ENCODE peak calls at places on chromosomes 1 and 21, in ten cellular contexts. One of them, this sample, is unnamed.

GRCh38 chr1:102595106-102595505 is 513.2 kb downstream of the COL11A1 start:
- DNase-seq in small intestine: no peak
- DNase-seq in dorsolateral prefrontal cortex: no peak
- DNase-seq in right atrium auricular region: no peak
- DNase-seq in GM23338: no peak
- DNase-seq in aorta: no peak
- DNase-seq in psoas muscle: no peak
- DNase-seq in neural progenitor cell: no peak
- DNase-seq in stomach: no peak
- DNase-seq in left ventricle myocardium inferior: no peak
- DNase-seq in this sample: no peak

GRCh38 chr1:115755436-115756370 is 12.8 kb downstream of the CASQ2 start:
- DNase-seq in psoas muscle: no peak
- DNase-seq in left ventricle myocardium inferior: no peak
- DNase-seq in right atrium auricular region: no peak
- DNase-seq in dorsolateral prefrontal cortex: no peak
- DNase-seq in neural progenitor cell: no peak
- DNase-seq in aorta: no peak
- DNase-seq in stomach: no peak
- DNase-seq in GM23338: no peak
- DNase-seq in small intestine: no peak
- DNase-seq in this sample: no peak

GRCh38 chr21:41899431-41900202 is 20.5 kb upstream of the PRDM15 start:
- DNase-seq in stomach: no peak
- DNase-seq in GM23338: no peak
- DNase-seq in right atrium auricular region: no peak
- DNase-seq in psoas muscle: no peak
- DNase-seq in small intestine: no peak
- DNase-seq in neural progenitor cell: no peak
- DNase-seq in aorta: no peak
- DNase-seq in left ventricle myocardium inferior: no peak
- DNase-seq in dorsolateral prefrontal cortex: no peak
- DNase-seq in this sample: no peak

GRCh38 chr21:20882462-20883415 is 115.5 kb upstream of the NCAM2 start:
- DNase-seq in left ventricle myocardium inferior: no peak
- DNase-seq in aorta: no peak
- DNase-seq in stomach: peak; percentile 47
- DNase-seq in GM23338: peak; percentile 86
- DNase-seq in psoas muscle: no peak
- DNase-seq in dorsolateral prefrontal cortex: no peak
- DNase-seq in small intestine: no peak
- DNase-seq in right atrium auricular region: no peak
- DNase-seq in neural progenitor cell: peak; percentile 69
- DNase-seq in this sample: no peak

GRCh38 chr1:17061486-17062271 is 7.8 kb upstream of the SDHB start:
- DNase-seq in neural progenitor cell: no peak
- DNase-seq in aorta: no peak
- DNase-seq in small intestine: no peak
- DNase-seq in dorsolateral prefrontal cortex: no peak
- DNase-seq in stomach: no peak
- DNase-seq in left ventricle myocardium inferior: no peak
- DNase-seq in right atrium auricular region: no peak
- DNase-seq in psoas muscle: no peak
- DNase-seq in GM23338: no peak
- DNase-seq in this sample: no peak

GRCh38 chr1:224643653-224644052 is 27.5 kb downstream of the CNIH3 start:
- DNase-seq in GM23338: peak; percentile 42
- DNase-seq in left ventricle myocardium inferior: no peak
- DNase-seq in neural progenitor cell: no peak
- DNase-seq in dorsolateral prefrontal cortex: no peak
- DNase-seq in aorta: no peak
- DNase-seq in small intestine: no peak
- DNase-seq in stomach: no peak
- DNase-seq in psoas muscle: no peak
- DNase-seq in right atrium auricular region: no peak
- DNase-seq in this sample: no peak

GRCh38 chr1:216559359-216559758 is 136.1 kb upstream of the USH2A start:
- DNase-seq in GM23338: no peak
- DNase-seq in stomach: no peak
- DNase-seq in dorsolateral prefrontal cortex: no peak
- DNase-seq in neural progenitor cell: no peak
- DNase-seq in right atrium auricular region: no peak
- DNase-seq in left ventricle myocardium inferior: no peak
- DNase-seq in psoas muscle: no peak
- DNase-seq in aorta: no peak
- DNase-seq in small intestine: no peak
- DNase-seq in this sample: no peak

GRCh38 chr1:24384251-24385090 is 29.1 kb downstream of the STPG1 start:
- DNase-seq in stomach: peak; percentile 48
- DNase-seq in left ventricle myocardium inferior: no peak
- DNase-seq in small intestine: no peak
- DNase-seq in psoas muscle: no peak
- DNase-seq in neural progenitor cell: no peak
- DNase-seq in GM23338: no peak
- DNase-seq in dorsolateral prefrontal cortex: no peak
- DNase-seq in aorta: peak; percentile 62
- DNase-seq in right atrium auricular region: peak; percentile 66
- DNase-seq in this sample: no peak

GRCh38 chr1:3746389-3746783 is 5.9 kb upstream of the CCDC27 start:
- DNase-seq in stomach: no peak
- DNase-seq in aorta: no peak
- DNase-seq in dorsolateral prefrontal cortex: no peak
- DNase-seq in left ventricle myocardium inferior: no peak
- DNase-seq in GM23338: peak; percentile 86
- DNase-seq in right atrium auricular region: no peak
- DNase-seq in psoas muscle: peak; percentile 61
- DNase-seq in neural progenitor cell: peak; percentile 56
- DNase-seq in small intestine: no peak
- DNase-seq in this sample: no peak

GRCh38 chr1:3746784-3747521 is 5.3 kb upstream of the CCDC27 start:
- DNase-seq in aorta: peak; percentile 92
- DNase-seq in neural progenitor cell: peak; percentile 90
- DNase-seq in dorsolateral prefrontal cortex: peak; percentile 89
- DNase-seq in stomach: peak; percentile 93
- DNase-seq in right atrium auricular region: peak; percentile 88
- DNase-seq in GM23338: peak; percentile 95
- DNase-seq in psoas muscle: peak; percentile 95
- DNase-seq in small intestine: peak; percentile 82
- DNase-seq in left ventricle myocardium inferior: peak; percentile 91
- DNase-seq in this sample: peak; percentile 89

GRCh38 chr1:3745590-3746381 is 6.5 kb upstream of the CCDC27 start:
- DNase-seq in aorta: no peak
- DNase-seq in left ventricle myocardium inferior: no peak
- DNase-seq in GM23338: no peak
- DNase-seq in stomach: no peak
- DNase-seq in psoas muscle: peak; percentile 38
- DNase-seq in dorsolateral prefrontal cortex: no peak
- DNase-seq in neural progenitor cell: no peak
- DNase-seq in small intestine: no peak
- DNase-seq in right atrium auricular region: no peak
- DNase-seq in this sample: no peak

GRCh38 chr1:3747903-3748302 is 4.3 kb upstream of the CCDC27 start:
- DNase-seq in left ventricle myocardium inferior: no peak
- DNase-seq in dorsolateral prefrontal cortex: no peak
- DNase-seq in right atrium auricular region: no peak
- DNase-seq in aorta: no peak
- DNase-seq in neural progenitor cell: no peak
- DNase-seq in stomach: no peak
- DNase-seq in small intestine: no peak
- DNase-seq in GM23338: no peak
- DNase-seq in psoas muscle: peak; percentile 26
- DNase-seq in this sample: no peak

DNA sequence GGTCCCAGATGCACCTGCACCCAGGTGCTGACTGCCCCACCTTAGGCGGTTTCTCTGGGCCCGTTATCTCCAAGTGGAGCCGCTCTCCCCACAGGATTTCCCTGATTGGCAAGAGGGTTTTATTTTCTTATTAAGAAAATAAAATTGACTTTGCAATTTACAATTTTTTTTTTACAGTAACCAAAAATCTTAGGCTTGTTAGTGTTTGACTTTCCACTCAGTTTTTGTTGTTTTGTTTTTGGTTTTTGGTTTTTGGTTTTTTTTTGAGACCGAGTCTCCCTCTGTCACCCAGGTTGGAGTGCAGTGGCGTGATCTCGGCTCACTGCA is 4.8 kb upstream of the CCDC27 start:
- DNase-seq in small intestine: no peak
- DNase-seq in stomach: no peak
- DNase-seq in aorta: no peak
- DNase-seq in left ventricle myocardium inferior: no peak
- DNase-seq in GM23338: no peak
- DNase-seq in right atrium auricular region: no peak
- DNase-seq in psoas muscle: no peak
- DNase-seq in dorsolateral prefrontal cortex: no peak
- DNase-seq in neural progenitor cell: no peak
- DNase-seq in this sample: no peak
- H3K4me3 ChIP-seq in small intestine: peak overlapping the region; percentile 62
- H3K4me3 ChIP-seq in stomach: peak overlapping the region; percentile 83
- H3K4me3 ChIP-seq in aorta: peak overlapping the region; percentile 74
- H3K4me3 ChIP-seq in left ventricle myocardium inferior: peak overlapping the region; percentile 90
- H3K4me3 ChIP-seq in GM23338: no peak overlapping the region
- H3K4me3 ChIP-seq in right atrium auricular region: peak overlapping the region; percentile 71
- H3K4me3 ChIP-seq in psoas muscle: peak overlapping the region; percentile 91
- H3K4me3 ChIP-seq in dorsolateral prefrontal cortex: peak overlapping the region; percentile 78
- H3K4me3 ChIP-seq in neural progenitor cell: peak overlapping the region; percentile 75
- H3K4me3 ChIP-seq in this sample: peak overlapping the region; percentile 71

DNA sequence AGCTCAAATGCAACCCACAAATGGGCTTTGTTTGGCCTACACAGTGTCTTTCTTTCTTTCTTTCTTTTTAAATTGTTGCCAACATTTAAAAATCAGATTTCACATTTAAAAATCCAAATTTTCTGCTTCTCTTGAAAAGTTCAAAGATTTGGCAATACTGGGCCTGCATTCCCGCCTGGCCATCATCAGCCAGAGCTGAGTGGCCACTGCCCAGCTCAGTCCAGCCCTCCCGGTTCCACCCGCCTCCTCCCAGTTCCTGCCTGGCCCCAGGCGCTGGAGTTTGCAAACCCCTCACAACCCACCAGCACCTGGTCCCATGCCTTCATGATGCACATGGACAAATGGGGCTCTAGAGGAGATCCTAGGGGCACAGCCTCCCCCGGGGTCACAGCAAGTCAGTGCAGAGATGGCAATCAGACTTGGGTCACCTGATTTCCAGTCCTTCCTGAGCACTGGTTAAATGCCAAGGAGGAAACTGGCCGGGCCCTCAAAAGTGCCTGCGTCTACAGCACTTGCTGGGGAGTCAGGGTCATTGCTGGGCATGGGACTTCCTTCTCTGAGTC is 40.9 kb upstream of the LAPTM5 start:
- DNase-seq in small intestine: no peak
- DNase-seq in dorsolateral prefrontal cortex: no peak
- DNase-seq in aorta: peak; percentile 84
- DNase-seq in stomach: peak; percentile 76
- DNase-seq in left ventricle myocardium inferior: peak; percentile 39
- DNase-seq in GM23338: no peak
- DNase-seq in right atrium auricular region: peak; percentile 75
- DNase-seq in neural progenitor cell: no peak
- DNase-seq in psoas muscle: peak; percentile 70
- DNase-seq in this sample: no peak
- H3K27ac ChIP-seq in small intestine: peak overlapping the region; percentile 36
- H3K27ac ChIP-seq in dorsolateral prefrontal cortex: no peak overlapping the region
- H3K27ac ChIP-seq in aorta: no peak overlapping the region
- H3K27ac ChIP-seq in stomach: peak overlapping the region; percentile 54
- H3K27ac ChIP-seq in left ventricle myocardium inferior: peak overlapping the region; percentile 61
- H3K27ac ChIP-seq in GM23338: no peak overlapping the region
- H3K27ac ChIP-seq in right atrium auricular region: peak overlapping the region; percentile 37
- H3K27ac ChIP-seq in neural progenitor cell: no peak overlapping the region
- H3K27ac ChIP-seq in psoas muscle: peak overlapping the region; percentile 13
- H3K27ac ChIP-seq in this sample: no peak overlapping the region

DNA sequence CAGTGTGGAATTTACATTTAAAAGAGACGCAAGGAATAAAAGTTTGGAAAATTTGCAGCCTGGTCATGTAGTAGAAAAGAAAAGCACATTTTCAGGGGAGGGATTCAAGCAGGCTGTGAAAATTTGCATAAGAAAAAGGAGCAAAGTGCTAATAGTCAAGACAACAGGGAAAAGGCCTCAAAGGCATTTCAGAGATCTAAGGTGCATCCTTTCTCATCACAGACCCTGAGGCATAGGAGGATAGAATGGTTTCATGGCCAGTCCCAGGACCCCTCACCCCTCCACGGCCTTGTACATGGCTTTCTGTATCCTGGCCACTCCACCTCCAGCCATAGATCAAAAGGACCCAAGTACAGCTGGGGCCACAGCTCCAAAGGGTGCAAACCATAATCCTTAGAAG is 380.5 kb upstream of the BRINP3 start:
- DNase-seq in aorta: no peak
- DNase-seq in stomach: no peak
- DNase-seq in psoas muscle: no peak
- DNase-seq in GM23338: peak; percentile 43
- DNase-seq in dorsolateral prefrontal cortex: no peak
- DNase-seq in neural progenitor cell: no peak
- DNase-seq in right atrium auricular region: no peak
- DNase-seq in small intestine: no peak
- DNase-seq in left ventricle myocardium inferior: no peak
- DNase-seq in this sample: no peak
- H3K4me3 ChIP-seq in aorta: no peak overlapping the region
- H3K4me3 ChIP-seq in stomach: no peak overlapping the region
- H3K4me3 ChIP-seq in psoas muscle: no peak overlapping the region
- H3K4me3 ChIP-seq in GM23338: no peak overlapping the region
- H3K4me3 ChIP-seq in dorsolateral prefrontal cortex: no peak overlapping the region
- H3K4me3 ChIP-seq in neural progenitor cell: no peak overlapping the region
- H3K4me3 ChIP-seq in right atrium auricular region: no peak overlapping the region
- H3K4me3 ChIP-seq in small intestine: no peak overlapping the region
- H3K4me3 ChIP-seq in left ventricle myocardium inferior: no peak overlapping the region
- H3K4me3 ChIP-seq in this sample: no peak overlapping the region

GRCh38 chr1:209657918-209658317 is 5.7 kb upstream of the LAMB3 start:
- DNase-seq in aorta: no peak
- DNase-seq in small intestine: no peak
- DNase-seq in psoas muscle: no peak
- DNase-seq in dorsolateral prefrontal cortex: no peak
- DNase-seq in neural progenitor cell: no peak
- DNase-seq in GM23338: no peak
- DNase-seq in left ventricle myocardium inferior: no peak
- DNase-seq in right atrium auricular region: no peak
- DNase-seq in stomach: no peak
- DNase-seq in this sample: peak; percentile 24

GRCh38 chr1:209659909-209660308 is 7.7 kb upstream of the LAMB3 start:
- DNase-seq in stomach: no peak
- DNase-seq in dorsolateral prefrontal cortex: no peak
- DNase-seq in left ventricle myocardium inferior: no peak
- DNase-seq in right atrium auricular region: no peak
- DNase-seq in neural progenitor cell: peak; percentile 27
- DNase-seq in small intestine: no peak
- DNase-seq in psoas muscle: no peak
- DNase-seq in GM23338: no peak
- DNase-seq in aorta: no peak
- DNase-seq in this sample: no peak

GRCh38 chr1:209655832-209656231 is 3.6 kb upstream of the LAMB3 start:
- DNase-seq in aorta: no peak
- DNase-seq in GM23338: no peak
- DNase-seq in stomach: peak; percentile 61
- DNase-seq in psoas muscle: no peak
- DNase-seq in left ventricle myocardium inferior: no peak
- DNase-seq in dorsolateral prefrontal cortex: no peak
- DNase-seq in small intestine: peak; percentile 80
- DNase-seq in neural progenitor cell: no peak
- DNase-seq in right atrium auricular region: no peak
- DNase-seq in this sample: no peak

GRCh38 chr1:209655412-209655811 is 3.2 kb upstream of the LAMB3 start:
- DNase-seq in left ventricle myocardium inferior: no peak
- DNase-seq in right atrium auricular region: no peak
- DNase-seq in aorta: no peak
- DNase-seq in dorsolateral prefrontal cortex: no peak
- DNase-seq in small intestine: no peak
- DNase-seq in GM23338: no peak
- DNase-seq in neural progenitor cell: no peak
- DNase-seq in psoas muscle: no peak
- DNase-seq in stomach: no peak
- DNase-seq in this sample: no peak

GRCh38 chr1:209657140-209657879 is 5.1 kb upstream of the LAMB3 start:
- DNase-seq in neural progenitor cell: no peak
- DNase-seq in left ventricle myocardium inferior: no peak
- DNase-seq in stomach: no peak
- DNase-seq in right atrium auricular region: no peak
- DNase-seq in dorsolateral prefrontal cortex: no peak
- DNase-seq in aorta: no peak
- DNase-seq in small intestine: peak; percentile 48
- DNase-seq in psoas muscle: no peak
- DNase-seq in GM23338: no peak
- DNase-seq in this sample: peak; percentile 47
- H3K27ac ChIP-seq in neural progenitor cell: no peak overlapping the region
- H3K27ac ChIP-seq in left ventricle myocardium inferior: no peak overlapping the region
- H3K27ac ChIP-seq in stomach: no peak overlapping the region
- H3K27ac ChIP-seq in right atrium auricular region: no peak overlapping the region
- H3K27ac ChIP-seq in dorsolateral prefrontal cortex: no peak overlapping the region
- H3K27ac ChIP-seq in aorta: no peak overlapping the region
- H3K27ac ChIP-seq in small intestine: no peak overlapping the region
- H3K27ac ChIP-seq in psoas muscle: no peak overlapping the region
- H3K27ac ChIP-seq in GM23338: no peak overlapping the region
- H3K27ac ChIP-seq in this sample: no peak overlapping the region

This sample was measured in coronary artery.